ENCODE peak calls at places on chromosomes 12 and 14, in five cellular contexts. G, U, P, Q and Z are unnamed samples.

GRCh38 chr12:83173250-83173649 is 486.5 kb downstream of the TMTC2 start:
- DNase-seq in G (no peak), U (no peak), P (no peak), Q (no peak), Z (no peak)

GRCh38 chr12:46701356-46701755 is 124.4 kb downstream of the SLC38A4 start:
- DNase-seq in Q (no peak), P (no peak), U (no peak), G (no peak), Z (no peak)

GRCh38 chr12:3158851-3159465 is 81.8 kb downstream of the TSPAN9 start:
- DNase-seq in Q (no peak), P (peak; percentile 37), U (no peak), G (no peak), Z (no peak)

GRCh38 chr14:50388256-50388931 is 8.3 kb downstream of the CDKL1 start:
- DNase-seq in U (no peak), P (no peak), Q (peak; percentile 93), G (peak; percentile 5), Z (no peak)

GRCh38 chr12:6097384-6097783 is 27.1 kb downstream of the VWF start:
- DNase-seq in P (no peak), Q (no peak), U (no peak), G (no peak), Z (no peak)

GRCh38 chr14:103416916-103417315 is 31.7 kb downstream of the MARK3 start:
- DNase-seq in G (no peak), Q (no peak), P (no peak), U (no peak), Z (no peak)

GRCh38 chr14:32307881-32308582 is 21.1 kb upstream of the AKAP6 start:
- DNase-seq in G (no peak), P (no peak), U (no peak), Q (no peak), Z (no peak)

GRCh38 chr12:46371718-46372130 is 849 bp downstream of the SLC38A2 start:
- DNase-seq in Q (peak; percentile 76), U (peak; percentile 67), G (no peak), P (peak; percentile 71), Z (no peak)

GRCh38 chr12:122356192-122356635 is 66.3 kb downstream of the CLIP1 start:
- DNase-seq in G (peak; percentile 35), P (no peak), U (no peak), Q (no peak), Z (peak; percentile 54)

GRCh38 chr12:122726056-122726558 is 4.5 kb downstream of the HCAR1 start:
- DNase-seq in U (no peak), Q (no peak), G (no peak), P (no peak), Z (no peak)

GRCh38 chr12:49358548-49359141 is 8.6 kb upstream of the SPATS2 start:
- DNase-seq in Q (no peak), G (no peak), U (no peak), P (no peak), Z (peak; percentile 83)

GRCh38 chr12:124624823-124625222 is 57.4 kb upstream of the NCOR2 start:
- DNase-seq in U (no peak), G (no peak), P (no peak), Q (no peak), Z (no peak)

GRCh38 chr14:99751539-99752485 is 41.4 kb upstream of the EML1 start:
- DNase-seq in P (no peak), G (no peak), Q (peak; percentile 68), U (peak; percentile 11), Z (no peak)

GRCh38 chr14:96934961-96935360 is 137.8 kb downstream of the VRK1 start:
- DNase-seq in U (no peak), Q (no peak), G (no peak), P (no peak), Z (no peak)

GRCh38 chr12:50581226-50582184 is 76.7 kb downstream of the DIP2B start:
- DNase-seq in G (no peak), P (no peak), U (no peak), Q (no peak), Z (no peak)

GRCh38 chr14:50778757-50779483 is 52.0 kb downstream of the NIN start:
- DNase-seq in G (no peak), U (no peak), Q (no peak), P (no peak), Z (no peak)

GRCh38 chr12:49330032-49330619 is 6.9 kb downstream of the C1QL4 start:
- DNase-seq in G (no peak), U (no peak), Q (no peak), P (no peak), Z (no peak)

GRCh38 chr12:127803545-127803944 is 463.4 kb upstream of the TMEM132C start:
- DNase-seq in U (no peak), P (no peak), Q (no peak), G (no peak), Z (no peak)

GRCh38 chr12:45138609-45139008 is 77.3 kb upstream of the ANO6 start:
- DNase-seq in P (no peak), Q (no peak), U (no peak), G (no peak), Z (no peak)

GRCh38 chr12:23614280-23614679 is 335.2 kb downstream of the SOX5 start:
- DNase-seq in U (no peak), G (no peak), Q (no peak), P (no peak), Z (no peak)

GRCh38 chr12:41274643-41275042 is 86.5 kb downstream of the PDZRN4 start:
- DNase-seq in Q (no peak), G (no peak), U (no peak), P (no peak), Z (no peak)

GRCh38 chr12:112800183-112800582 is 8.6 kb downstream of the RPH3A start:
- DNase-seq in P (no peak), Q (no peak), U (no peak), G (no peak), Z (no peak)

GRCh38 chr12:125183187-125184067 is 118.2 kb downstream of the AACS start:
- DNase-seq in P (peak; percentile 68), U (peak; percentile 73), G (no peak), Q (peak; percentile 58), Z (peak; percentile 57)

GRCh38 chr12:44972746-44973421 is 78.0 kb downstream of the DBX2 start:
- DNase-seq in U (no peak), P (no peak), Q (no peak), G (peak; percentile 45), Z (peak; percentile 31)

GRCh38 chr12:41014643-41015020 is 173.5 kb upstream of the PDZRN4 start:
- DNase-seq in U (no peak), Q (no peak), G (no peak), P (no peak), Z (no peak)

GRCh38 chr12:47755655-47756562 is 2.8 kb downstream of the RAPGEF3 start:
- DNase-seq in P (no peak), U (no peak), G (no peak), Q (no peak), Z (no peak)

GRCh38 chr12:47754126-47754525 is 4.6 kb downstream of the RAPGEF3 start:
- DNase-seq in Q (no peak), P (no peak), G (no peak), U (no peak), Z (no peak)

GRCh38 chr12:47752552-47752951 is 6.1 kb downstream of the RAPGEF3 start:
- DNase-seq in G (no peak), P (no peak), U (no peak), Q (no peak), Z (no peak)

GRCh38 chr12:47753021-47754001 is 5.4 kb downstream of the RAPGEF3 start:
- DNase-seq in P (peak; percentile 95), U (peak; percentile 88), G (no peak), Q (no peak), Z (no peak)

GRCh38 chr12:47754881-47755280 is 3.8 kb downstream of the RAPGEF3 start:
- DNase-seq in P (peak; percentile 79), U (no peak), G (no peak), Q (no peak), Z (no peak)
- H3K4me3 ChIP-seq in P (no peak overlapping the region), U (peak overlapping the region; percentile 71), G (no peak overlapping the region), Q (no peak overlapping the region), Z (no peak overlapping the region)

GRCh38 chr12:132140501-132140900 is 3.6 kb downstream of the DDX51 start:
- DNase-seq in P (no peak), U (no peak), Q (no peak), G (no peak), Z (no peak)

GRCh38 chr12:132142679-132143327 is 1.3 kb downstream of the DDX51 start:
- DNase-seq in U (no peak), G (no peak), Q (no peak), P (no peak), Z (no peak)

GRCh38 chr12:132143328-132144071 is 619 bp downstream of the DDX51 start:
- DNase-seq in Q (no peak), U (no peak), G (no peak), P (no peak), Z (no peak)

GRCh38 chr12:132140918-132141841 is 2.9 kb downstream of the DDX51 start:
- DNase-seq in Q (no peak), G (no peak), P (no peak), U (no peak), Z (no peak)

GRCh38 chr12:132141976-132142678 is 2.0 kb downstream of the DDX51 start:
- DNase-seq in G (no peak), U (no peak), P (no peak), Q (no peak), Z (no peak)
- H3K4me3 ChIP-seq in G (no peak overlapping the region), U (peak overlapping the region; percentile 83), P (no peak overlapping the region), Q (no peak overlapping the region), Z (no peak overlapping the region)

GRCh38 chr14:104967144-104967413 is 11.1 kb downstream of the AHNAK2 start:
- DNase-seq in U (no peak), Q (peak; percentile 14), P (peak; percentile 48), G (no peak), Z (no peak)
- H3K4me3 ChIP-seq in U (peak overlapping the region; percentile 60), Q (no peak overlapping the region), P (peak overlapping the region; percentile 48), G (no peak overlapping the region), Z (no peak overlapping the region)

GRCh38 chr12:53343978-53344377 is 7.8 kb upstream of the SP7 start:
- DNase-seq in P (no peak), Q (no peak), U (no peak), G (no peak), Z (no peak)

GRCh38 chr12:53344487-53344823 is 8.3 kb upstream of the SP7 start:
- DNase-seq in Q (no peak), G (no peak), U (no peak), P (no peak), Z (no peak)

GRCh38 chr12:53344824-53345485 is 8.8 kb upstream of the SP7 start:
- DNase-seq in P (peak; percentile 78), Q (peak; percentile 76), U (peak; percentile 81), G (no peak), Z (peak; percentile 42)

GRCh38 chr12:53343449-53343848 is 7.3 kb upstream of the SP7 start:
- DNase-seq in U (no peak), P (no peak), G (no peak), Q (no peak), Z (no peak)

DNA sequence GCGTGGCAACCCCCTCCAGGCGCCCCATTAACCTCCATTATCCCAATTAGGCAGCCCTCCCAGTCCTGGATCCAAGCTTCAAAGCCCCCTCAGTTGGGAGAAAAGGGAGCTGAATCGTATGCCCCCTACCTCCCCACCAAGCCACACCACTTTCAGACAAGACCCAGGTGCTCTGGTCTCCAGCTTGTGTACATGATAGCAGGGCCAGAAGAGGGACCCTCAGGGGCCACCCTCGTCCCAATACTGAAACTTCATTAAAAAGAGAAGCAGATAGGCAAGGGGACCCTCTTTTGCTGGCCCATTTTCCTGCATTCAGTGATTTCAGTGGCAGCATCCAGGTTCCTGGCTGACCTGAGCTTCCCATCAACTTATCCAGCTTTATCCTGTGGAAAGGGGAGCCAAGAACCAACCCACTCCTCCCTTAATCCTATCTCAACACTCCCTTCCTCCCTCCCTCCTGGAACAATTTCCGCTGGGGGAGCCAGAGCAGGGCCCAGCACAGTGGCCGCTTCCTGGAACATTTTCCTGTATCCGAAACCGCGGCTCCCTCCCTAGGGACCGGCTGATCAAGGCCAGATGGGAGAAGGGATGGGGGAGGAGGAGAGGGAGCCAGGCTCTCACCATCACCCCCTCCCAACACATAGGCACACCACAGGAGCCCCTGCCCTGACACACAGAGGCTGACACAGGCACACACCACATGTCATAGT is 9.5 kb upstream of the SP7 start:
- DNase-seq in U (peak; percentile 65), G (no peak), P (peak; percentile 80), Q (no peak), Z (no peak)
- H3K4me3 ChIP-seq in U (peak overlapping the region; percentile 92), G (peak overlapping the region; percentile 37), P (peak overlapping the region; percentile 78), Q (no peak overlapping the region), Z (peak overlapping the region; percentile 63)